ENCODE peak calls at places on chromosomes 11 and 22, in ten cellular contexts. M is omental fat pad; Z is transverse colon; S is endothelial cell; L is T47D; O is D721Med; J is IMR-90; G is NCI-H460; H is RWPE1; E is stimulated activated CD4-positive, alpha-beta T cell treated with anti-CD3 and anti-CD28 coated beads, Interleukin-2, amount 100 ng/mL, for 24 hours. T is an unnamed sample.
A peak's percentile ranks its signal among the peaks of the same experiment; 100 is the strongest.

GRCh38 chr11:117016246-117016645 is 82.0 kb downstream of the SIK3 start:
- DNase-seq in M (no peak), Z (no peak), S (no peak), L (no peak), O (no peak), J (no peak), G (no peak), H (no peak), E (no peak), T (no peak)

GRCh38 chr11:67272327-67273259 is 6.3 kb downstream of the GRK2 start:
- DNase-seq in M (no peak), Z (peak; percentile 23), S (no peak), L (no peak), O (no peak), J (no peak), G (no peak), H (no peak), E (peak; percentile 60), T (no peak)

GRCh38 chr11:120425527-120425926 is 86.0 kb upstream of the GRIK4 start:
- DNase-seq in M (no peak), Z (no peak), S (no peak), L (no peak), O (no peak), J (no peak), G (no peak), H (no peak), E (no peak), T (no peak)

GRCh38 chr11:15526032-15526431 is 411.3 kb downstream of the INSC start:
- DNase-seq in M (no peak), Z (no peak), S (no peak), L (no peak), O (no peak), J (no peak), G (no peak), H (no peak), E (no peak), T (no peak)

GRCh38 chr11:67371549-67372231 is 1.7 kb downstream of the CLCF1 start:
- DNase-seq in M (no peak), Z (no peak), S (peak; percentile 53), L (peak; percentile 62), O (no peak), J (peak; percentile 52), G (no peak), H (no peak), E (no peak), T (peak; percentile 65)

GRCh38 chr22:22691716-22692701 is 47.6 kb downstream of the GGTLC2 start:
- DNase-seq in M (no peak), Z (no peak), S (no peak), L (no peak), O (no peak), J (no peak), G (no peak), H (no peak), E (no peak), T (peak; percentile 40)

GRCh38 chr11:8389034-8389996 is 125.6 kb upstream of the LMO1 start:
- DNase-seq in M (no peak), Z (no peak), S (no peak), L (no peak), O (no peak), J (no peak), G (no peak), H (no peak), E (no peak), T (peak; percentile 10)

GRCh38 chr11:68455485-68455884 is 5.1 kb upstream of the PPP6R3 start:
- DNase-seq in M (no peak), Z (no peak), S (no peak), L (no peak), O (no peak), J (no peak), G (no peak), H (no peak), E (no peak), T (no peak)

GRCh38 chr11:10381730-10382129 is 73.3 kb upstream of the AMPD3 start:
- DNase-seq in M (no peak), Z (no peak), S (no peak), L (no peak), O (no peak), J (peak; percentile 37), G (no peak), H (no peak), E (no peak), T (peak; percentile 59)